ENCODE peak calls at places on chromosomes 12 and 14, in eight cellular contexts. O is aorta; C is DND-41; Q is Panc1; B is heart right ventricle; W is PC-3; H is CD4-positive, alpha-beta T cell; V is left lung. Y is an unnamed sample.
A peak's percentile ranks its signal among the peaks of the same experiment; 100 is the strongest.

GRCh38 chr14:71011479-71011878 is 104.2 kb downstream of the PCNX1 start:
- ATAC-seq in W (peak; percentile 35), C (no peak), V (no peak), Q (no peak), B (no peak), H (peak; percentile 26), O (no peak), Y (no peak)

GRCh38 chr14:41167040-41167439 is 439.6 kb upstream of the LRFN5 start:
- ATAC-seq in Q (no peak), W (no peak), B (no peak), H (no peak), C (no peak), O (no peak), V (no peak), Y (no peak)

GRCh38 chr12:53754196-53754595 is 2.4 kb upstream of the CISTR start:
- ATAC-seq in C (no peak), W (peak; percentile 6), O (no peak), Q (no peak), V (no peak), H (no peak), B (no peak), Y (no peak)

GRCh38 chr12:75560167-75560566 is 48.8 kb upstream of the KRR1 start:
- ATAC-seq in O (no peak), Q (peak; percentile 76), V (peak; percentile 98), W (peak; percentile 94), C (no peak), H (no peak), B (peak; percentile 84), Y (no peak)

GRCh38 chr14:89393346-89393745 is 23.7 kb downstream of the FOXN3 start:
- ATAC-seq in Q (no peak), V (no peak), H (peak; percentile 39), B (no peak), W (no peak), O (no peak), C (peak; percentile 87), Y (no peak)

GRCh38 chr12:96770239-96770780 is 136.7 kb upstream of the NEDD1 start:
- ATAC-seq in V (no peak), C (no peak), H (no peak), W (peak; percentile 58), B (no peak), Q (no peak), O (no peak), Y (no peak)

GRCh38 chr14:72752034-72752412 is 141.9 kb downstream of the DPF3 start:
- ATAC-seq in C (no peak), Q (no peak), H (no peak), W (no peak), O (no peak), V (no peak), B (no peak), Y (no peak)

GRCh38 chr12:23482571-23482970 is 466.9 kb downstream of the SOX5 start:
- ATAC-seq in O (no peak), V (no peak), C (no peak), B (no peak), Q (no peak), H (no peak), W (no peak), Y (no peak)

GRCh38 chr12:128920468-128920867 is 67.2 kb downstream of the GLT1D1 start:
- ATAC-seq in B (peak; percentile 57), V (peak; percentile 97), H (no peak), O (peak; percentile 92), W (no peak), C (no peak), Q (no peak), Y (peak; percentile 89)

GRCh38 chr14:99789581-99789980 is 3.6 kb upstream of the EML1 start:
- ATAC-seq in O (no peak), B (no peak), W (no peak), H (no peak), C (no peak), V (no peak), Q (no peak), Y (no peak)

GRCh38 chr12:103930787-103931536 is 752 bp downstream of the HSP90B1 start:
- ATAC-seq in H (no peak), O (no peak), W (no peak), Q (peak; percentile 19), B (peak; percentile 25), C (no peak), V (peak; percentile 3), Y (no peak)

GRCh38 chr14:64095620-64096019 is 198.6 kb downstream of the ESR2 start:
- ATAC-seq in B (no peak), H (no peak), C (no peak), Q (no peak), O (no peak), V (peak; percentile 24), W (no peak), Y (no peak)

GRCh38 chr12:12399161-12399560 is 42.3 kb downstream of the BORCS5 start:
- ATAC-seq in C (no peak), H (no peak), Q (no peak), O (no peak), W (no peak), B (no peak), V (no peak), Y (no peak)
- H3K27ac ChIP-seq in C (no peak overlapping the region), H (no peak overlapping the region), Q (no peak overlapping the region), O (peak overlapping the region; percentile 22), W (peak overlapping the region; percentile 81), B (peak overlapping the region; percentile 36), V (peak overlapping the region; percentile 63), Y (no peak overlapping the region)

DNA sequence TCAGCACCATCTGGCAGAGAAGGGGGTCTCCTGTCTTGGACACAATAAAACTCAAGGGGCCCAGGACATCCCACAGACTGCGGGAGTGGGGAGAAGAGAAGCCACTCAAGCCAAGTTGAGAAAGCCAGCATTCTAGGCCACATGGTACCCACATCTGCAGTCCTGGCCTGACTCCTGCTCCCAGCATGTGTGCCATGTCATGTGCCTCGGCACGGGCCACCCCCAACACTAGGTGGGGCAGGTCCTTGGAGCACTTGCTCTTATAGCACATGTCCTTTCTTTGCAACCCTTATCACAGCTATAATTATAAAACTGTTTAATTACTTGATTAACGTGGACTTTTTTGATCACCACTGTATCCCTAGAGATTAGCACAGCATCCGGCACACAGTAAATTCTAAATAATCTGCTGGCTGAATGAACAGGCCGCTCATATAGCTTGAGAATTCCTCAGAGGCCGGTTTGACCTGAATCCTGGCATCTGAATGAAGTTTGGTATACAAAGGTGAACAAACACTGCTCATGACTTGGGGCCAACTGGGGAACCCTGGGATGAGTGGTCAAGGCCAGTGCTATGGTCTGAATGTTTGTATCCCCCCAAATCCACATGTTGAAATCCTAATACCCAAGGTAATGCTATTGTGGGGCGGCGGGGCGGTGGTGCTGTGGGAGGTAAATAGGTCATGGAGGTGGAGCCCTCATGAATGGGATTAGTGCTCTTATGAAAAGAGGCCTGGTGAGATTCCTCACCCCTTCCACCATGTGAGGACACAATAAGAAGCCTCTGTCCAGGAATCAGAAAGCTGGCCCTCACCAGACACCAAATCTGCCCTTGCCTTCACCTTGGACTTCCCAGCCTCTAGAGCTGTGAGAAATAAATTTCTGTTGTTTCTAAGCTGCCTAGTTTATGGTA is 6.6 kb downstream of the NCKAP5L start:
- ATAC-seq in Q (no peak), W (no peak), V (no peak), O (no peak), H (no peak), C (peak; percentile 25), B (no peak), Y (no peak)
- H3K27ac ChIP-seq in Q (no peak overlapping the region), W (no peak overlapping the region), V (peak overlapping the region; percentile 9), O (no peak overlapping the region), H (no peak overlapping the region), C (peak overlapping the region; percentile 55), B (peak overlapping the region; percentile 52), Y (no peak overlapping the region)

GRCh38 chr12:13339538-13339937 is 143.0 kb downstream of the EMP1 start:
- ATAC-seq in H (no peak), B (no peak), C (no peak), O (no peak), Q (no peak), W (peak; percentile 85), V (peak; percentile 27), Y (no peak)
- H3K27ac ChIP-seq in H (no peak overlapping the region), B (no peak overlapping the region), C (no peak overlapping the region), O (no peak overlapping the region), Q (no peak overlapping the region), W (peak overlapping the region; percentile 90), V (no peak overlapping the region), Y (no peak overlapping the region)

DNA sequence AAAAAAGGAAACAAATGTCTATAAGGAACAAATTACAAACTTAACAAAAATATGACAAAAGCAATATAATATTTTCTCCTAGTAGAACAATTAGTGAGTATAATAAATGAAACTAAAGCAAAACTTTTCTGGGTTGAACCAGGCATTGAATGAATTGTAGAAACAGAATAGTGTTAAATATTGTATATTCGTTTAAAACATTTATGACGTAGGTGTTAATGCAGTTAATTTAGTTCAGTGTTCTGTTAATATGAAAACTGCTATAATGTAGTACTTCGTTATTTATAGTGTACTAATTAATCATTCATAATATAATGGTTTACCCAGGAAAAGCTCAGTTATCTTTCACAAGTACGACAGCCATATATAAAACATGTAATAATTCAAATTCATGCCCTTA is 23.7 kb downstream of the NKX2-1 start:
- ATAC-seq in O (no peak), C (no peak), Q (no peak), W (no peak), V (no peak), H (no peak), B (no peak), Y (no peak)
- H3K27ac ChIP-seq in O (no peak overlapping the region), C (no peak overlapping the region), Q (no peak overlapping the region), W (no peak overlapping the region), V (no peak overlapping the region), H (no peak overlapping the region), B (no peak overlapping the region), Y (no peak overlapping the region)

DNA sequence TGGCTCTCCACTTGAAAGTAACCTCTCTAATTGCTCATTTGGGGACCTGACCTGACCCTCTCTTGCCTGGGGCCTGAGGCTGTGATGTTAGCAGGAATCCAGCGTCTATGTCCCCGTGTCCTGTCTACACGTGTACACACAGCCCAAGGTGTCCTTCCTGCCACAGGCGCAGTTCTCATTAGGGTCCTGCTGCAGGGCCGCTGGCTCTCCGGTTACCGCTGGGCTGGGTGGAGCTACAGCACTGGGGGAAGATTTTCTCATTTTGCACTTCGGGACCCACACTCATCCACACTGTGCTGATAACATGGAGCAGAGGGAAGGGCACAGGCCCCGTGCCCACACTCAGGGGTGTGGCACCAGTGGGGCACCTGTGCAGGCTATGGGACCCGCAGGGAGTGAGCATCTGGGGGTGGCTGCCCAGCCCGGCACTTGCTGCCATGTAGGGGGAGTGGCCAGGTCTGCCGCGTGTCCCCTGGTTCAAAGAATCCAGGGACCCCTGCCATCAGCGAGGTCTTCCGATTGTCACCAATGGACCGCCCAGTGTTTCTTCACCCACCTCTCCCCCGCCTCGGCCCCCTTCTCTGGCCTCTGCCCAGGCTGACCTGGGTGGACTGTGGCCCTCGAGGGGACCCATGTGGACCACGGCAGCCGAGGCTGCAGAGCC is 98.7 kb upstream of the SFSWAP start:
- ATAC-seq in C (no peak), O (no peak), B (no peak), W (no peak), V (no peak), Q (no peak), H (no peak), Y (no peak)
- H3K27ac ChIP-seq in C (no peak overlapping the region), O (no peak overlapping the region), B (no peak overlapping the region), W (no peak overlapping the region), V (no peak overlapping the region), Q (no peak overlapping the region), H (no peak overlapping the region), Y (no peak overlapping the region)

GRCh38 chr12:46518184-46518583 is 145.6 kb upstream of the SLC38A2 start:
- ATAC-seq in Q (no peak), O (no peak), B (no peak), V (no peak), W (no peak), C (no peak), H (no peak), Y (peak; percentile 52)
- H3K27ac ChIP-seq in Q (peak overlapping the region; percentile 46), O (no peak overlapping the region), B (no peak overlapping the region), V (peak overlapping the region; percentile 42), W (no peak overlapping the region), C (no peak overlapping the region), H (no peak overlapping the region), Y (no peak overlapping the region)

GRCh38 chr12:40312196-40312595 is 87.4 kb downstream of the LRRK2 start:
- ATAC-seq in V (no peak), O (no peak), B (no peak), Q (no peak), H (no peak), C (no peak), W (no peak), Y (no peak)
- H3K27ac ChIP-seq in V (no peak overlapping the region), O (no peak overlapping the region), B (no peak overlapping the region), Q (no peak overlapping the region), H (no peak overlapping the region), C (no peak overlapping the region), W (no peak overlapping the region), Y (no peak overlapping the region)